ENCODE peak calls at places on chromosomes 12 and 14, in ten cellular contexts. C is activated B cell treated with CpG ODN at 0.5 μM for 24 hours, G is iris pigment epithelial cell, T is mucosa of gallbladder, E is HEK293T, U is H9, Z is left ventricle myocardium inferior, B is H7, I is T-helper 2 cell, K is psoas muscle. M is an unnamed sample.

GRCh38 chr12:28051516-28052456 is 79.3 kb upstream of the PTHLH start:
- DNase-seq in C (no peak), G (peak), T (no peak), E (no peak), U (no peak), Z (no peak), B (no peak), I (no peak), K (no peak), M (no peak)

GRCh38 chr12:47773062-47773857 is at the start of gene SLC48A1:
- DNase-seq in C (peak), G (peak), T (peak), E (peak), U (peak), Z (peak), B (peak), I (peak), K (peak), M (peak)

GRCh38 chr12:19850341-19851065 is 411.2 kb downstream of the AEBP2 start:
- DNase-seq in C (no peak), G (peak), T (peak), E (no peak), U (no peak), Z (no peak), B (no peak), I (no peak), K (no peak), M (no peak)

GRCh38 chr12:92745874-92746553 is 43.2 kb downstream of the PLEKHG7 start:
- DNase-seq in C (no peak), G (peak), T (peak), E (no peak), U (no peak), Z (peak), B (no peak), I (no peak), K (peak), M (peak)

GRCh38 chr12:131213896-131214442 is 260.3 kb downstream of the ADGRD1 start:
- DNase-seq in C (no peak), G (no peak), T (no peak), E (no peak), U (no peak), Z (no peak), B (no peak), I (no peak), K (no peak), M (no peak)

GRCh38 chr12:40152783-40153383 is 47.0 kb upstream of the SLC2A13 start:
- DNase-seq in C (peak), G (peak), T (peak), E (peak), U (no peak), Z (peak), B (no peak), I (no peak), K (no peak), M (no peak)

GRCh38 chr14:99751539-99752485 is 41.4 kb upstream of the EML1 start:
- DNase-seq in C (no peak), G (peak), T (no peak), E (no peak), U (no peak), Z (peak), B (no peak), I (no peak), K (no peak), M (no peak)

GRCh38 chr12:66848967-66849366 is 170.1 kb upstream of the GRIP1 start:
- DNase-seq in C (no peak), G (peak), T (no peak), E (no peak), U (no peak), Z (no peak), B (no peak), I (no peak), K (no peak), M (no peak)

GRCh38 chr12:34396006-34396860 is 373.9 kb downstream of the ALG10 start:
- DNase-seq in C (peak), G (no peak), T (peak), E (no peak), U (peak), Z (peak), B (peak), I (no peak), K (peak), M (peak)

GRCh38 chr14:45742187-45742586 is 489.2 kb upstream of the MIS18BP1 start:
- DNase-seq in C (no peak), G (no peak), T (no peak), E (no peak), U (no peak), Z (no peak), B (no peak), I (no peak), K (no peak), M (no peak)

GRCh38 chr12:6764011-6764828 is 1.9 kb upstream of the PTMS start:
- DNase-seq in C (peak), G (peak), T (peak), E (peak), U (peak), Z (peak), B (peak), I (peak), K (peak), M (peak)

GRCh38 chr12:106599302-106599701 is 16.5 kb downstream of the RFX4 start:
- DNase-seq in C (no peak), G (no peak), T (no peak), E (no peak), U (no peak), Z (no peak), B (no peak), I (no peak), K (no peak), M (no peak)

GRCh38 chr14:51517116-51517515 is 134.6 kb upstream of the FRMD6 start:
- DNase-seq in C (no peak), G (no peak), T (no peak), E (no peak), U (no peak), Z (no peak), B (no peak), I (no peak), K (no peak), M (no peak)

GRCh38 chr14:27739657-27740156 is 1026.9 kb upstream of the FOXG1 start:
- DNase-seq in C (no peak), G (no peak), T (no peak), E (no peak), U (no peak), Z (no peak), B (no peak), I (no peak), K (no peak), M (no peak)

GRCh38 chr14:93045211-93045674 is 70.5 kb downstream of the ITPK1 start:
- DNase-seq in C (no peak), G (peak), T (no peak), E (no peak), U (peak), Z (no peak), B (peak), I (no peak), K (no peak), M (no peak)

GRCh38 chr14:36325853-36326252 is 5.4 kb upstream of the MBIP start:
- DNase-seq in C (no peak), G (no peak), T (no peak), E (no peak), U (no peak), Z (no peak), B (no peak), I (no peak), K (no peak), M (no peak)

GRCh38 chr12:55629058-55629841 is 7.4 kb upstream of the OR10P1 start:
- DNase-seq in C (no peak), G (peak), T (no peak), E (no peak), U (no peak), Z (no peak), B (no peak), I (no peak), K (no peak), M (no peak)

GRCh38 chr14:39368261-39368959 is 63.8 kb downstream of the FBXO33 start:
- DNase-seq in C (no peak), G (peak), T (peak), E (peak), U (peak), Z (no peak), B (peak), I (no peak), K (no peak), M (no peak)

GRCh38 chr12:102501773-102502172 is 21.4 kb upstream of the IGF1 start:
- DNase-seq in C (no peak), G (no peak), T (no peak), E (peak), U (no peak), Z (no peak), B (no peak), I (no peak), K (no peak), M (no peak)

GRCh38 chr14:44720707-44721106 is 213.6 kb upstream of the FSCB start:
- DNase-seq in C (no peak), G (no peak), T (no peak), E (no peak), U (no peak), Z (no peak), B (no peak), I (no peak), K (no peak), M (no peak)

GRCh38 chr14:26281280-26281998 is 316.4 kb downstream of the NOVA1 start:
- DNase-seq in C (no peak), G (peak), T (no peak), E (no peak), U (no peak), Z (no peak), B (no peak), I (no peak), K (no peak), M (no peak)

GRCh38 chr14:99093532-99094517 is 178.2 kb downstream of the BCL11B start:
- DNase-seq in C (no peak), G (no peak), T (no peak), E (no peak), U (no peak), Z (no peak), B (peak), I (no peak), K (no peak), M (no peak)

M was measured in heart left ventricle.